ENCODE peak calls at places on chromosome 6, in ten cellular contexts. I is NB4, N is tibial nerve, H is stomach, O is K562, D is endothelial cell of umbilical vein, Q is HepG2, Y is HCT116, G is esophagus muscularis mucosa, X is esophagus squamous epithelium. L is an unnamed sample.

GRCh38 chr6:14354919-14355572 is 237.5 kb downstream of the CD83 start:
- DNase-seq in I (peak), N (peak), H (peak), O (peak), D (no peak), Q (no peak), Y (no peak), G (no peak), X (no peak), L (no peak)

GRCh38 chr6:5671162-5671561 is 335.6 kb downstream of the NRN1 start:
- DNase-seq in I (peak), N (no peak), H (no peak), O (peak), D (no peak), Q (peak), Y (no peak), G (no peak), X (no peak), L (no peak)

GRCh38 chr6:137493218-137494038 is 766 bp downstream of the OLIG3 start:
- DNase-seq in I (no peak), N (no peak), H (no peak), O (no peak), D (no peak), Q (no peak), Y (no peak), G (peak), X (no peak), L (no peak)

GRCh38 chr6:819122-819521 is 126.2 kb upstream of the EXOC2 start:
- DNase-seq in I (no peak), N (no peak), H (no peak), O (no peak), D (no peak), Q (peak), Y (no peak), G (no peak), X (no peak), L (no peak)

GRCh38 chr6:130008236-130008873 is 10.0 kb upstream of the L3MBTL3 start:
- DNase-seq in I (no peak), N (no peak), H (no peak), O (no peak), D (peak), Q (no peak), Y (no peak), G (no peak), X (no peak), L (no peak)

GRCh38 chr6:77019081-77019480 is 444.2 kb downstream of the HTR1B start:
- DNase-seq in I (no peak), N (no peak), H (no peak), O (no peak), D (no peak), Q (no peak), Y (no peak), G (no peak), X (no peak), L (no peak)

GRCh38 chr6:130680118-130680517 is 147.1 kb upstream of the SMLR1 start:
- DNase-seq in I (no peak), N (no peak), H (no peak), O (no peak), D (no peak), Q (no peak), Y (no peak), G (no peak), X (no peak), L (no peak)

GRCh38 chr6:112296122-112296521 is 41.8 kb upstream of the LAMA4 start:
- DNase-seq in I (peak), N (no peak), H (no peak), O (peak), D (peak), Q (peak), Y (peak), G (no peak), X (no peak), L (peak)

GRCh38 chr6:9481292-9482029 is 933.4 kb downstream of the TFAP2A start:
- DNase-seq in I (no peak), N (no peak), H (no peak), O (no peak), D (peak), Q (no peak), Y (peak), G (no peak), X (no peak), L (no peak)

GRCh38 chr6:131251593-131252204 is 116.4 kb downstream of the AKAP7 start:
- DNase-seq in I (no peak), N (no peak), H (no peak), O (no peak), D (no peak), Q (no peak), Y (no peak), G (no peak), X (no peak), L (no peak)

GRCh38 chr6:169714178-169714577 is 10.1 kb downstream of the PHF10 start:
- DNase-seq in I (no peak), N (no peak), H (no peak), O (no peak), D (no peak), Q (no peak), Y (no peak), G (no peak), X (no peak), L (no peak)

GRCh38 chr6:123715243-123715863 is 78.6 kb upstream of the TRDN start:
- DNase-seq in I (peak), N (no peak), H (no peak), O (peak), D (peak), Q (peak), Y (peak), G (no peak), X (no peak), L (peak)

GRCh38 chr6:72245565-72245964 is 359.2 kb downstream of the RIMS1 start:
- DNase-seq in I (no peak), N (no peak), H (no peak), O (no peak), D (peak), Q (no peak), Y (no peak), G (no peak), X (no peak), L (no peak)

GRCh38 chr6:130547723-130548122 is 181.9 kb downstream of the TMEM200A start:
- DNase-seq in I (no peak), N (no peak), H (no peak), O (no peak), D (no peak), Q (no peak), Y (no peak), G (no peak), X (no peak), L (no peak)

GRCh38 chr6:144150673-144151009 is 324 bp downstream of the STX11 start:
- DNase-seq in I (peak), N (no peak), H (no peak), O (peak), D (peak), Q (no peak), Y (peak), G (no peak), X (no peak), L (peak)

GRCh38 chr6:110041830-110042229 is 63.7 kb downstream of the GPR6 start:
- DNase-seq in I (no peak), N (no peak), H (no peak), O (no peak), D (no peak), Q (no peak), Y (no peak), G (peak), X (no peak), L (no peak)

GRCh38 chr6:136897071-136897470 is 25.0 kb upstream of the SLC35D3 start:
- DNase-seq in I (no peak), N (no peak), H (no peak), O (no peak), D (no peak), Q (no peak), Y (no peak), G (no peak), X (no peak), L (no peak)

GRCh38 chr6:9205645-9206044 is 770.3 kb upstream of the SLC35B3 start:
- DNase-seq in I (no peak), N (no peak), H (no peak), O (no peak), D (no peak), Q (no peak), Y (no peak), G (no peak), X (no peak), L (no peak)

GRCh38 chr6:107576852-107577251 is 86.9 kb downstream of the SOBP start:
- DNase-seq in I (no peak), N (no peak), H (no peak), O (no peak), D (peak), Q (no peak), Y (no peak), G (no peak), X (no peak), L (no peak)

GRCh38 chr6:14175031-14175430 is 57.5 kb downstream of the CD83 start:
- DNase-seq in I (no peak), N (no peak), H (no peak), O (no peak), D (no peak), Q (no peak), Y (no peak), G (no peak), X (no peak), L (no peak)

GRCh38 chr6:136429264-136429663 is 121.0 kb downstream of the MAP7 start:
- DNase-seq in I (no peak), N (no peak), H (no peak), O (peak), D (no peak), Q (no peak), Y (no peak), G (no peak), X (no peak), L (no peak)

GRCh38 chr6:34333858-34334257 is 58.6 kb downstream of the NUDT3 start:
- DNase-seq in I (no peak), N (no peak), H (no peak), O (no peak), D (no peak), Q (no peak), Y (no peak), G (peak), X (no peak), L (no peak)

GRCh38 chr6:135935951-135936601 is 84.6 kb downstream of the PDE7B start:
- DNase-seq in I (no peak), N (no peak), H (no peak), O (no peak), D (no peak), Q (no peak), Y (no peak), G (no peak), X (no peak), L (no peak)

GRCh38 chr6:136987526-136987925 is 57.2 kb downstream of the IL20RA start:
- DNase-seq in I (no peak), N (no peak), H (no peak), O (no peak), D (no peak), Q (no peak), Y (no peak), G (peak), X (no peak), L (no peak)

GRCh38 chr6:39887692-39888450 is 46.4 kb downstream of the MOCS1 start:
- DNase-seq in I (no peak), N (peak), H (peak), O (no peak), D (peak), Q (peak), Y (no peak), G (no peak), X (no peak), L (no peak)

GRCh38 chr6:158649289-158650143 is at the start of gene SYTL3:
- DNase-seq in I (peak), N (no peak), H (peak), O (no peak), D (peak), Q (no peak), Y (no peak), G (peak), X (peak), L (no peak)

GRCh38 chr6:88367248-88367647 is 201.1 kb upstream of the CNR1 start:
- DNase-seq in I (no peak), N (no peak), H (no peak), O (no peak), D (no peak), Q (no peak), Y (no peak), G (no peak), X (no peak), L (no peak)

GRCh38 chr6:48747040-48747439 is 636.0 kb upstream of the PTCHD4 start:
- DNase-seq in I (peak), N (no peak), H (no peak), O (no peak), D (no peak), Q (no peak), Y (no peak), G (no peak), X (no peak), L (no peak)

GRCh38 chr6:147216915-147217314 is 12.7 kb downstream of the STXBP5 start:
- DNase-seq in I (no peak), N (no peak), H (no peak), O (no peak), D (no peak), Q (no peak), Y (no peak), G (no peak), X (no peak), L (no peak)

GRCh38 chr6:24936641-24937317 is 1.0 kb upstream of the RIPOR2 start:
- DNase-seq in I (no peak), N (no peak), H (no peak), O (no peak), D (no peak), Q (no peak), Y (no peak), G (no peak), X (no peak), L (no peak)

DNA sequence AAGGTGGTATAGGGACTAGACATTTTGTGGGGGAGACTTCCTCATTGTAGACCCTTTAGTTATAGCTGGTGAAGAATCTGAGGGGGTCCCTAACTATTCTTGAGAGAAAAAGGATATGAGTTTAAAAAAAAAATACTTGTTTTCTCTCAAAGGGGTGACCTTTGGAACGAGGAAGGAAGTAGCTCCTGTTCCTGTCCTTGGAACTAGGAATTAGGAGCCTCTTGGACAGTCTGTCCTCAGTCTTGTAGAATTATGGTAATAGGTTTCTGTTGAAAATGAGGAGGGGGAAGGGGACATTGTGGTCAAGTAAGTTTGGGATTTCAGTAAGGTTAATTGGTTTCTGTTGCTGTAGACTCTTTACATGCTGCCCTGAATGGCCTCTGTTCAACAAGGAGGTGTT is 56.5 kb downstream of the PLEKHG1 start:
- DNase-seq in I (no peak), N (no peak), H (no peak), O (no peak), D (no peak), Q (no peak), Y (no peak), G (no peak), X (no peak), L (no peak)
- TF ChIP-seq POLR2A in I (no peak), N (no peak), H (no peak), O (no peak), D (no peak), Q (no peak), Y (no peak), G (no peak), X (no peak), L (no peak)

DNA sequence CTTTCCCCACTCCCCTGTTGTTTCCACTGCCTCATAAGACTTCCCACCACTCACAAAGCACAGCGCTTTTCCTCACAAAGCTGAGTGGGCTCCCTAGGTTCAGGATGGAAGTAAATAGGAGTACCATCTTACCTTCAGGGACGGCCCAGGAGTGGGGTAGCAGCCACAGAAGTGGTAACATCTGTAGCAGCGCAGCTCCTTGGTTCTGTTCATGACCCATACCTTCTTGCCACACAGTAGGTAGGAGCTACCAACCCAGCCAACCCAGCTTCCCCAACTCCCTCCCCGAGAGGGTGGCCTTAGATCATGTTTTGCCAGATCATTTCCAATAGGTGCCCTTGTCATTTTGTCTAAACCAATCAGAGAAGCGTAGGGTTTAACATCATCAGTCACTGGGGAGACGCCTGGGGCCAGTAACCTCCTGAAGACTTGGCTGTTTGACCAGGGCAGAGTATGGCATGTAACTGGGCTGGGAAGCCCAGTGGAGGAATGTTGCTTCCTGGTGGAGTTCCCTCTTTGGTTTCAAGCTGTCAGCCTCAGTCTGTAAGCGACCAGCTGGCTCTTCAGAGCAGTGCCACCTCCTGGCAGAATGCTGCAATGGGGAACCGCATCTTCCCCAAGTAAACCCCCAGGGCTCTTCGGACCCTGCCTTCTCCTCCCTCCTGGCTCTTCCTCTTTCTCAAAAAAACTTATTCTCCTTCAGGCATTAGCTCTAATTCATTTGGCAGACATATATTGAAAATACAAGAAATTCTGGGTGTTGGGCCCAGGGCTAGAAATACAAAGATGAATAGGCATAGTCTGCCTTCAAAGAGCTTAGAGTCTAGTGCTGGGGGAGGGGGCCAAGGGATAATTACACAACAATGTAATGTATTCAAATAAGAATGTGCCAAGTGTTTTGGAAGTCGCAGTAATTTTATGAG is at the start of gene HLA-DMA:
- DNase-seq in I (peak), N (peak), H (peak), O (peak), D (peak), Q (peak), Y (peak), G (peak), X (peak), L (peak)
- TF ChIP-seq POLR2A in I (no peak), N (peak), H (no peak), O (no peak), D (no peak), Q (no peak), Y (no peak), G (peak), X (peak), L (peak)

DNA sequence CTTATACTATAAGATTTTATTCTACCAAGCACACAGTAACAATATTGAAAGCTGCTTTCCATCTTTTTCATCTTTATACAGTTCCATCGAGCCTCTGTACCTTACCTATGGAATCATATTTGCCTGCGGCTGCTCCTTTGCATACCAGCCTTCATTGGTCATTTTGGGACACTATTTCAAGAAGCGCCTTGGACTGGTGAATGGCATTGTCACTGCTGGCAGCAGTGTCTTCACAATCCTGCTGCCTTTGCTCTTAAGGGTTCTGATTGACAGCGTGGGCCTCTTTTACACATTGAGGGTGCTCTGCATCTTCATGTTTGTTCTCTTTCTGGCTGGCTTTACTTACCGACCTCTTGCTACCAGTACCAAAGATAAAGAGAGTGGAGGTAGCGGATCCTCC is 89.8 kb downstream of the SLC16A10 start:
- DNase-seq in I (no peak), N (no peak), H (no peak), O (no peak), D (no peak), Q (no peak), Y (no peak), G (no peak), X (no peak), L (no peak)
- TF ChIP-seq POLR2A in I (no peak), N (no peak), H (no peak), O (no peak), D (no peak), Q (no peak), Y (no peak), G (no peak), X (no peak), L (no peak)

GRCh38 chr6:36983538-36983937 is 2.5 kb downstream of the MTCH1 start:
- DNase-seq in I (no peak), N (no peak), H (no peak), O (no peak), D (no peak), Q (no peak), Y (no peak), G (no peak), X (no peak), L (no peak)

GRCh38 chr6:36985963-36986703 is at the start of gene MTCH1:
- DNase-seq in I (peak), N (peak), H (peak), O (peak), D (peak), Q (peak), Y (peak), G (peak), X (peak), L (peak)

GRCh38 chr6:36985384-36985962 is 523 bp downstream of the MTCH1 start:
- DNase-seq in I (no peak), N (no peak), H (no peak), O (no peak), D (no peak), Q (no peak), Y (no peak), G (no peak), X (no peak), L (no peak)

GRCh38 chr6:36986704-36987047 is 680 bp upstream of the MTCH1 start:
- DNase-seq in I (no peak), N (no peak), H (no peak), O (peak), D (no peak), Q (no peak), Y (no peak), G (no peak), X (no peak), L (peak)

DNA sequence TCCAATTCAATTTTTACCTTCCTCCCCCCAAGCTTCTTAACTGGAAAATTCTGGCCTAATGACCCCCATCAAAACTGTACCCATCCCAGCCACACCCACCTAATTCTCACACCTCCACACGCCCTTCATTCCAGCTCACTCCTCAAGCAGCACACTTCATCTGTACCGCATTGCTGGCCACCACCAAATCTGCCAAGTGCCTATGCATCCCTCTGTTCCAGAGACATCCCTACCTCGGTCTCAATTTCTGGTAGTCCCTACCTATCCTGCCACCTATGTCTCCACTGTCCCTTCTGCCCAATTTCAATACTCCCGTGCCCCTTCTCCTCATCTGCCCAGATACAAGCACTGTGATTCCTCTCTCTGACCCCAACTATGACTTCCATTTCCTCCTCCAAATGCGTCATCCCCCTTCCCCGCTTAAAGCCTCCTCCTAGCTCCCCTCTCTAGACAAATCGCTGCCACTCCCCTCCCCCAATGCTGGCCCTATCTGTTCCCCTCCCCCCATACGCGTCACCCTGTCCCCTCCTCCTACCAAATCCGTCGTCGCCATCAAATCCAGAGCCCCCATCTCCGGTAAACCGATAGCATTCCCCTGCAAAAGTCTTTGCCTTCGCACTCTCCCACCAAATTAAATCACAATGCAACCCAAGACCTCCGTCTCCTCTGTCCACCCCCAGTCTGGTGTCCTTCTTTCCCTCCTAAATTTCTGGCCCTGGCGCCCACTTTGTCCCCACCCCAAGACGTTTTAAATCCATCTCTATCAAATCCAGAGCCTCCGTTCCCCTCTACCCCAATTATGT is 1.2 kb downstream of the MTCH1 start:
- DNase-seq in I (peak), N (no peak), H (no peak), O (peak), D (peak), Q (no peak), Y (peak), G (no peak), X (no peak), L (peak)
- TF ChIP-seq POLR2A in I (no peak), N (no peak), H (no peak), O (no peak), D (no peak), Q (no peak), Y (no peak), G (no peak), X (no peak), L (no peak)